ENCODE peak calls at places on chromosome X, in four cellular contexts. D is left lung, C is AG04450, N is thoracic aorta. J is an unnamed sample.

GRCh38 chrX:148501121-148502066 is 977 bp downstream of the AFF2 start:
- DNase-seq in D (peak; percentile 31), C (no peak), N (no peak), J (peak; percentile 49)

GRCh38 chrX:47171996-47172395 is 21.6 kb upstream of the UBA1 start:
- DNase-seq in D (no peak), C (no peak), N (no peak), J (no peak)

GRCh38 chrX:68918202-68918601 is 89.4 kb downstream of the EFNB1 start:
- DNase-seq in D (no peak), C (no peak), N (no peak), J (no peak)

GRCh38 chrX:109389917-109390316 is 92.0 kb downstream of the GUCY2F start:
- DNase-seq in D (no peak), C (no peak), N (no peak), J (no peak)

GRCh38 chrX:38805294-38806053 is 4.2 kb downstream of the MID1IP1 start:
- DNase-seq in D (peak; percentile 74), C (peak; percentile 43), N (no peak), J (peak; percentile 71)

GRCh38 chrX:1391370-1391706 is 575 bp downstream of the SLC25A6 start:
- DNase-seq in D (no peak), C (no peak), N (no peak), J (no peak)

GRCh38 chrX:1673337-1673736 is 58.5 kb downstream of the ASMT start:
- DNase-seq in D (no peak), C (no peak), N (no peak), J (peak; percentile 59)

GRCh38 chrX:15985937-15986336 is 131.3 kb upstream of the AP1S2 start:
- DNase-seq in D (no peak), C (no peak), N (no peak), J (peak; percentile 59)

GRCh38 chrX:119870626-119871131 is 854 bp downstream of the RNF113A start:
- DNase-seq in D (peak; percentile 38), C (no peak), N (no peak), J (peak; percentile 46)

GRCh38 chrX:42384956-42385355 is 393.0 kb downstream of the PPP1R2C start:
- DNase-seq in D (no peak), C (no peak), N (no peak), J (no peak)

GRCh38 chrX:24647257-24648058 is at the start of gene PCYT1B:
- DNase-seq in D (peak; percentile 62), C (peak; percentile 3), N (peak; percentile 9), J (peak; percentile 78)

GRCh38 chrX:39985116-39985515 is 112.6 kb downstream of the BCOR start:
- DNase-seq in D (no peak), C (no peak), N (no peak), J (no peak)

GRCh38 chrX:79176028-79176427 is 31.5 kb downstream of the GPR174 start:
- DNase-seq in D (no peak), C (no peak), N (no peak), J (no peak)

GRCh38 chrX:113868716-113869115 is 715.2 kb upstream of the HTR2C start:
- DNase-seq in D (no peak), C (no peak), N (no peak), J (no peak)

GRCh38 chrX:155611302-155611701 is 1.4 kb downstream of the TMLHE start:
- DNase-seq in D (no peak), C (no peak), N (no peak), J (no peak)

GRCh38 chrX:101682723-101683122 is 23.1 kb upstream of the ARMCX2 start:
- DNase-seq in D (no peak), C (no peak), N (no peak), J (no peak)

GRCh38 chrX:52422884-52423283 is 54.1 kb downstream of the XAGE2 start:
- DNase-seq in D (no peak), C (peak; percentile 16), N (no peak), J (no peak)

GRCh38 chrX:30835373-30835772 is 53.7 kb downstream of the TAB3 start:
- DNase-seq in D (no peak), C (no peak), N (no peak), J (no peak)

GRCh38 chrX:78574306-78574705 is 84.8 kb downstream of the RTL3 start:
- DNase-seq in D (no peak), C (no peak), N (no peak), J (no peak)

GRCh38 chrX:121256653-121257052 is 209.2 kb downstream of the GLUD2 start:
- DNase-seq in D (no peak), C (no peak), N (no peak), J (no peak)

GRCh38 chrX:115912372-115912897 is 258.1 kb upstream of the AGTR2 start:
- DNase-seq in D (no peak), C (no peak), N (no peak), J (no peak)

GRCh38 chrX:150234126-150234525 is 129.0 kb upstream of the MAMLD1 start:
- DNase-seq in D (no peak), C (no peak), N (no peak), J (no peak)

GRCh38 chrX:110241816-110242215 is 76.1 kb downstream of the AMMECR1 start:
- DNase-seq in D (no peak), C (no peak), N (no peak), J (no peak)

GRCh38 chrX:140661657-140662056 is 47.9 kb upstream of the LINC00632 start:
- DNase-seq in D (no peak), C (no peak), N (no peak), J (no peak)
- TF ChIP-seq CTCF in D (no peak), C (no peak), N (no peak), J (no peak)

DNA sequence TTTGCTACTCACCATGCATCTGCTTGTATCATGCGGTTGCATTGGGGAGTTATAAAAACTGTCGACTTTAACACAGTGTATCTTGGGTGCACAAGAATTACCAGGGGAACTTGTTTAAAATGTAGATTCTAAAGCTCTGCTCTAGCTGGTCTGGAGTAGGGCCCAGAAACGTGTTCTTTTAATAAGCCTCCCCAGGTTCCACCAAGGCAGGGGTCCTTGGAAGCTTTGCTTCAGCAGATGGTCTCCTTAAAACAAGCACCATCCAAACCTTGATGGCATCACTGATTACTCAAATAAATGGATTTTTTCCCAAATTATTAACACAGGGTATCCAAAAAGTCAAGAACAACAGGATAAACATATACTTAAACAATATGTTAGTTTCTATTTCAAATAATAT is 120.2 kb upstream of the NDP start:
- DNase-seq in D (no peak), C (no peak), N (no peak), J (no peak)
- TF ChIP-seq CTCF in D (no peak), C (no peak), N (no peak), J (no peak)

DNA sequence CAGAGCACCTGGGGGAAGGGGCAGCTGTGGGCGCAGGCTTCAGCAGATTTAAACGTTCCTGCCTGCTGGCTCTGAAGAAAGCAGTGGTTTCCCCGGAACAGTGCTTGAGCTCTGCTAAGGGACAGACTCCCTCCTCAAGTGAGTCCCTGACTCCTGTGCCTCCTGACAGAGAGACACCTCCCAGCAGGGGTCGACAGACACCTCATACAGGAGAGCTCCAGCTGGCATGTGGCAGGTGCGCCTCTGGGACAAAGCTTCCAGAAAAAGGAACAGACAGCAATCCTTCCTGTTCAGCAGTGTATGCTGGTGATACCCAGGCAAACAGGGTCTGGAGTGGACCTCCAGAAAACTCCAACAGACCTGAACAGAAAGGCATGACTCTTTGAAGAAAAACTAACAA is 68.1 kb downstream of the ZC4H2 start:
- DNase-seq in D (no peak), C (no peak), N (no peak), J (no peak)
- TF ChIP-seq CTCF in D (no peak), C (no peak), N (no peak), J (no peak)

GRCh38 chrX:72569786-72570185 is 2.9 kb downstream of the HDAC8 start:
- DNase-seq in D (no peak), C (no peak), N (no peak), J (peak; percentile 33)
- TF ChIP-seq CTCF in D (no peak), C (peak; percentile 31), N (no peak), J (no peak)

GRCh38 chrX:153052534-153052933 is 3.7 kb upstream of the PNMA3 start:
- DNase-seq in D (no peak), C (no peak), N (no peak), J (no peak)
- TF ChIP-seq CTCF in D (no peak), C (no peak), N (no peak), J (no peak)

DNA sequence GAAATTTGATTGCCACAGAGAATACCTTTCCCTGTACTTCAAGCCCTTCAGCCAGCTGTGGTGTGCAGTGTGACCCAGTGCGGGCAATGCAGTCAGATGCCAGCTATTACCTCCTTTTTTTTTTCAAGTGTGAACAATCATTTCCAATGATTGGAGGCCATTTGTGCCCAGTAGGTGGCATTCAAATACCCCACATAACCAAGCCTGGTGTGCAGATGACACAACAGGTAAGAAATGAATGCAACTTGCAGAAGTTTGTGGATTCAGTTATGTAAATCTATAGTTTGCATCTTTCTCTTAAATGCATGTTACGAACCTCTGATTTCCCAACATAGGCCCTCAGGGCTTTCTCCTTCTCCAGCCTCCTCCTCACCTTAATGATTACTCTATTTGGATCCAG is 98.0 kb downstream of the CLCN4 start:
- DNase-seq in D (no peak), C (no peak), N (no peak), J (no peak)
- TF ChIP-seq CTCF in D (no peak), C (peak; percentile 15), N (no peak), J (no peak)

DNA sequence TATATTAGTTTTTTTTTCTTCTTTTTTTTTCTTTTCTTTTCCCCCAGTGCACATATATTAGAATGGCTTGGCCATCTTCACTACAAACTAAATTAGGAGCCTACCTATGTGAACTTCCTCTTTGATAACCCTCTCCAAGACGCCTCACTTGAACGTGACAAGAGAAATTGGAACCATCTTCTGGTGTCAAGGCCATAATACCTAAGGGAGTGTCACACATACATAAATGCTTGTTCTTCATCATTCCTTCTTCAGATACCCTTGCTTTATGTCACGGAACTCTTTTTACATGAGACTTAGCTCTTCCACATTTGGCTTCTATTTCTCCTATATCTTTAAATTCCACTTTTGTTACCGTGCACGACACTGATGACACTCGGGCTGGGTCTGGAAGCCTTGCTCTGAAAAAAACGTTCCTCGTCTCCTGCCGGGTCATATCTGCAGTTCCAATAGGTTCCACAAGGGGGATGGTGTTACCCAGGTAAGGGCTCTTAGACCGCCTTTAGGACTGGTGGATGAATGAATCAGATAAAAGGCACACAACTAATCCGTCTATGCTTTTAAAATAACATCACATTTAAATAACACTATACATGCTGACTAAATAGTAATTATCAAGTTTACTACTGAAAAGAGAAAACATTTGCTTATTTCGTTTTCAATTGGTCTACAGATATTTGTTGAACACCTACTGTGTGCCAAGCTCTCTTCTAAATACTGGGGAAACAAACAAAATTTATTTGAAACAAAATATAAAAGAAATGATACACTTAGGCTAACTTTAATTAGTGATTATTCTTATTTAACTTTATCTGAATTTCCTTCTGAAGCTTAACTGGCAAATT is 19.9 kb downstream of the DGAT2L6 start:
- DNase-seq in D (no peak), C (no peak), N (peak; percentile 5), J (peak; percentile 78)
- TF ChIP-seq CTCF in D (peak; percentile 38), C (peak; percentile 61), N (peak; percentile 38), J (peak; percentile 56)

DNA sequence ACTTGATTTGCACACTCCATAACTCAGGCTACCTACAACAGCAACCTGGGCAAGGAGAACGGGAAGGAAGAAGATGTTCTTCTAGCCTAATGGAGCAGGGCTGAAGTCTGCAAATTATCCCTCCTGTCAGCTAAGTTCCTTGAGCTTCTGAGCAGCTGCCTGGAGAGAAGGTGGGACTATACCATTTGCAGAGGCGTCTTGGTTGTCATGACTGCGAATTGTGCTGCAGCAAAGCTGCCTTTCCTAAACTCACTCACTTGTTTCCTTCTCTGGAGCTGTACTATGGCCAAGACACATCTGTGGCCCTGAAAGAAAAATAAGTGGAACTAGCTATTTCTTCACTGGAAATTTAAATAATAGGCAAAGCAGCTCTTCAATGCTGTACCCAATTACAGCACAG is 682.4 kb upstream of the GRIA3 start:
- DNase-seq in D (no peak), C (no peak), N (no peak), J (no peak)
- TF ChIP-seq CTCF in D (no peak), C (no peak), N (no peak), J (no peak)